ENCODE peak calls at places on chromosome 2, in nine cellular contexts. One of them, this sample, is unnamed.

GRCh38 chr2:150783896-150784295 is 296.4 kb upstream of the RND3 start:
- DNase-seq in IMR-90: no peak
- DNase-seq in tibial artery: no peak
- DNase-seq in A549: no peak
- DNase-seq in K562: no peak
- DNase-seq in fibroblast of lung: no peak
- DNase-seq in fibroblast of mammary gland: no peak
- DNase-seq in heart right ventricle: no peak
- DNase-seq in mucosa of descending colon: no peak
- DNase-seq in this sample: no peak

GRCh38 chr2:94960266-94960665 is 65.2 kb upstream of the MAL start:
- DNase-seq in IMR-90: no peak
- DNase-seq in tibial artery: no peak
- DNase-seq in A549: no peak
- DNase-seq in K562: no peak
- DNase-seq in fibroblast of lung: no peak
- DNase-seq in fibroblast of mammary gland: no peak
- DNase-seq in heart right ventricle: no peak
- DNase-seq in mucosa of descending colon: no peak
- DNase-seq in this sample: no peak

GRCh38 chr2:65504201-65504600 is 71.8 kb upstream of the SPRED2 start:
- DNase-seq in IMR-90: no peak
- DNase-seq in tibial artery: no peak
- DNase-seq in A549: no peak
- DNase-seq in K562: no peak
- DNase-seq in fibroblast of lung: no peak
- DNase-seq in fibroblast of mammary gland: no peak
- DNase-seq in heart right ventricle: no peak
- DNase-seq in mucosa of descending colon: no peak
- DNase-seq in this sample: no peak

GRCh38 chr2:165720526-165720925 is 73.5 kb downstream of the GALNT3 start:
- DNase-seq in IMR-90: peak; percentile 75
- DNase-seq in tibial artery: no peak
- DNase-seq in A549: no peak
- DNase-seq in K562: no peak
- DNase-seq in fibroblast of lung: peak; percentile 98
- DNase-seq in fibroblast of mammary gland: peak; percentile 82
- DNase-seq in heart right ventricle: no peak
- DNase-seq in mucosa of descending colon: no peak
- DNase-seq in this sample: no peak

GRCh38 chr2:96868555-96869280 is 1.2 kb downstream of the SEMA4C start:
- DNase-seq in IMR-90: peak; percentile 91
- DNase-seq in tibial artery: peak; percentile 94
- DNase-seq in A549: peak; percentile 87
- DNase-seq in K562: peak; percentile 92
- DNase-seq in fibroblast of lung: peak; percentile 90
- DNase-seq in fibroblast of mammary gland: peak; percentile 86
- DNase-seq in heart right ventricle: peak; percentile 93
- DNase-seq in mucosa of descending colon: peak; percentile 82
- DNase-seq in this sample: peak; percentile 46

GRCh38 chr2:1817256-1818127 is 73.2 kb upstream of the PXDN start:
- DNase-seq in IMR-90: peak; percentile 98
- DNase-seq in tibial artery: peak; percentile 93
- DNase-seq in A549: peak; percentile 48
- DNase-seq in K562: peak; percentile 90
- DNase-seq in fibroblast of lung: peak; percentile 97
- DNase-seq in fibroblast of mammary gland: peak; percentile 97
- DNase-seq in heart right ventricle: peak; percentile 89
- DNase-seq in mucosa of descending colon: peak; percentile 76
- DNase-seq in this sample: no peak

GRCh38 chr2:150274108-150274507 is 213.4 kb downstream of the RND3 start:
- DNase-seq in IMR-90: peak; percentile 56
- DNase-seq in tibial artery: no peak
- DNase-seq in A549: no peak
- DNase-seq in K562: no peak
- DNase-seq in fibroblast of lung: peak; percentile 50
- DNase-seq in fibroblast of mammary gland: peak; percentile 81
- DNase-seq in heart right ventricle: no peak
- DNase-seq in mucosa of descending colon: no peak
- DNase-seq in this sample: no peak

GRCh38 chr2:104378853-104379374 is 475.0 kb upstream of the POU3F3 start:
- DNase-seq in IMR-90: no peak
- DNase-seq in tibial artery: no peak
- DNase-seq in A549: peak; percentile 26
- DNase-seq in K562: no peak
- DNase-seq in fibroblast of lung: peak; percentile 72
- DNase-seq in fibroblast of mammary gland: no peak
- DNase-seq in heart right ventricle: peak; percentile 15
- DNase-seq in mucosa of descending colon: peak; percentile 59
- DNase-seq in this sample: no peak

DNA sequence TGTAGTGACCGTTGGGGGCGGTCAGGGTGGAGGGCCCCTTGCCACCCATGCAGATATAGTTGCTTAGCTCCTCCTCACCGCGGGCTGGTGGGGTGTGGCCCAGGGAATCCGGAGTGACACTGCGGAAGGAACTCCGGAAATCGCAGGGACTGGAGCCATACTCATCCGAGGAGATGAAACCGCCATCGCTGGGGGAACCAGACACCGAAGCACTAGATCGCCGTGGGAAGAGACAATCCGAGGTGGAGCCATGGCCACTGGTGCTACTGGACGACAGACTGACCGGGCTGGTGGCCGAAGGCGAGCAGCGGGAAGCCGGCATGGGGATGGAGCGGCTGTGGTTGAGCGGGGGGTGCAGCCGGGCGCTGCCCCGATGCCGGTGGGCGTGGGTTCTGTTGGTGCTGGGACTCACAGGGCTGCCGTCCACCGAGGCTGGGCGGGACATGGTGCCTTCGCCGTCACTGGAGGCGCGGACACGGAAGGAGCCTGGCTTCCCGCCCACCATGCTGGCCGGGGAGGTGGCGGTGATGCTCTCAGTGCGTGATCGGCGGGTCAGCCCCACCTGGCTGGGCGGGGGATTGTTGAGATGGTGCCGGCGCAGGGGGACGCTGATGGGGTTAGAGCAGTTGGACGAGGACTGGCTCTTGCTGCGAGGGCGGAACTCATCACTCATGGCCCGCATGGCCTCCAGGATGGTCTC is 2.2 kb downstream of the IRS1 start:
- DNase-seq in IMR-90: peak; percentile 75
- DNase-seq in tibial artery: no peak
- DNase-seq in A549: no peak
- DNase-seq in K562: no peak
- DNase-seq in fibroblast of lung: no peak
- DNase-seq in fibroblast of mammary gland: peak; percentile 58
- DNase-seq in heart right ventricle: peak; percentile 17
- DNase-seq in mucosa of descending colon: peak; percentile 22
- DNase-seq in this sample: no peak
- H3K4me3 ChIP-seq in IMR-90: peak overlapping the region; percentile 78
- H3K4me3 ChIP-seq in tibial artery: peak overlapping the region; percentile 92
- H3K4me3 ChIP-seq in A549: peak overlapping the region; percentile 80
- H3K4me3 ChIP-seq in K562: no peak overlapping the region
- H3K4me3 ChIP-seq in fibroblast of lung: peak overlapping the region; percentile 96
- H3K4me3 ChIP-seq in fibroblast of mammary gland: peak overlapping the region; percentile 76
- H3K4me3 ChIP-seq in heart right ventricle: peak overlapping the region; percentile 85
- H3K4me3 ChIP-seq in mucosa of descending colon: no peak overlapping the region
- H3K4me3 ChIP-seq in this sample: no peak overlapping the region

GRCh38 chr2:132586835-132587234 is 83.2 kb downstream of the LYPD1 start:
- DNase-seq in IMR-90: no peak
- DNase-seq in tibial artery: no peak
- DNase-seq in A549: no peak
- DNase-seq in K562: no peak
- DNase-seq in fibroblast of lung: no peak
- DNase-seq in fibroblast of mammary gland: no peak
- DNase-seq in heart right ventricle: no peak
- DNase-seq in mucosa of descending colon: no peak
- DNase-seq in this sample: no peak

GRCh38 chr2:132589966-132590365 is 80.0 kb downstream of the LYPD1 start:
- DNase-seq in IMR-90: no peak
- DNase-seq in tibial artery: no peak
- DNase-seq in A549: no peak
- DNase-seq in K562: no peak
- DNase-seq in fibroblast of lung: peak; percentile 14
- DNase-seq in fibroblast of mammary gland: no peak
- DNase-seq in heart right ventricle: no peak
- DNase-seq in mucosa of descending colon: no peak
- DNase-seq in this sample: no peak

GRCh38 chr2:132585982-132586608 is 83.9 kb downstream of the LYPD1 start:
- DNase-seq in IMR-90: no peak
- DNase-seq in tibial artery: no peak
- DNase-seq in A549: no peak
- DNase-seq in K562: no peak
- DNase-seq in fibroblast of lung: no peak
- DNase-seq in fibroblast of mammary gland: no peak
- DNase-seq in heart right ventricle: no peak
- DNase-seq in mucosa of descending colon: no peak
- DNase-seq in this sample: no peak

GRCh38 chr2:132589060-132589765 is 80.8 kb downstream of the LYPD1 start:
- DNase-seq in IMR-90: no peak
- DNase-seq in tibial artery: no peak
- DNase-seq in A549: no peak
- DNase-seq in K562: no peak
- DNase-seq in fibroblast of lung: no peak
- DNase-seq in fibroblast of mammary gland: no peak
- DNase-seq in heart right ventricle: no peak
- DNase-seq in mucosa of descending colon: no peak
- DNase-seq in this sample: no peak

DNA sequence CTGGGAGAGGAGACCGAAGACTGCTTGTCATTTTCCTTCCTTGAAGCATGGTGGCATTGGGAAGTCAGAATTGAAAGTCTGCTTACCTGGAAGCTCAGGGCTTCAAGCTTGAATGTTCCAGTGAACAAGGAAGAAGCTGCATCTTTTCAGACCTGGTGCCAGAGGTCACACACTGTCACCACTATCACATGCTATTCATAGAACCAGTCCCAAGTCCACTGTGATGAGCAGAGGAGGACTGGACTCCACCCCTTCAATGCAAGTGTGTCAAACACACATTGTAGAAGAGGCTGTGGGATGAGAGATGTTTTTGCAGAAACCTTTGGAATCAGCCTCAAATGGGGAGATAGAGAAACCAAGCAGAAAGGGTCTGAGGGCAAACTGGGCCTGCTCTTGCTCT is 81.4 kb downstream of the LYPD1 start:
- DNase-seq in IMR-90: no peak
- DNase-seq in tibial artery: no peak
- DNase-seq in A549: no peak
- DNase-seq in K562: no peak
- DNase-seq in fibroblast of lung: no peak
- DNase-seq in fibroblast of mammary gland: no peak
- DNase-seq in heart right ventricle: no peak
- DNase-seq in mucosa of descending colon: peak; percentile 38
- DNase-seq in this sample: no peak
- TF ChIP-seq CTCF in IMR-90: no peak
- TF ChIP-seq CTCF in tibial artery: no peak
- TF ChIP-seq CTCF in A549: no peak
- TF ChIP-seq CTCF in K562: no peak
- TF ChIP-seq CTCF in fibroblast of lung: no peak
- TF ChIP-seq CTCF in fibroblast of mammary gland: no peak
- TF ChIP-seq CTCF in heart right ventricle: no peak
- TF ChIP-seq CTCF in mucosa of descending colon: no peak
- TF ChIP-seq CTCF in this sample: no peak

DNA sequence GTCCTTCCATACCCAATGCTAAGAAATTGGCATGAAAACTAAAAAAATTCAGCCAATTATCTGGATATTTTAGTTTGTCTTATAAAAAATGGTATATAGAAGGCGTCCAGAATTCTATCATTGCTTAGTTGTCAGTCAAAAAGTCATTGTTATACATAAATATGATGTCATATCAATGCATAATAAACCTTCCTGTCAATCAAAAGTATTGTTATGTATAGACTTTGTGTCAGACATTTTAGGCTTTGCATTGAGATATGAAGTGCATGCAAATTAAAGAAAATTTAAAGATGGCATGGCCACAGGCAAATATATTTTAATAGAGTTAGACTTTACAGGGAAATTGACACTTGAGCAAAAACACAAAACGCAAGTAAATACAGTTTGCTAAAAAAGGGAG is 173.4 kb upstream of the FANCL start:
- DNase-seq in IMR-90: no peak
- DNase-seq in tibial artery: no peak
- DNase-seq in A549: no peak
- DNase-seq in K562: no peak
- DNase-seq in fibroblast of lung: no peak
- DNase-seq in fibroblast of mammary gland: no peak
- DNase-seq in heart right ventricle: no peak
- DNase-seq in mucosa of descending colon: no peak
- DNase-seq in this sample: no peak
- H3K4me3 ChIP-seq in IMR-90: no peak overlapping the region
- H3K4me3 ChIP-seq in tibial artery: no peak overlapping the region
- H3K4me3 ChIP-seq in A549: no peak overlapping the region
- H3K4me3 ChIP-seq in K562: no peak overlapping the region
- H3K4me3 ChIP-seq in fibroblast of lung: no peak overlapping the region
- H3K4me3 ChIP-seq in fibroblast of mammary gland: no peak overlapping the region
- H3K4me3 ChIP-seq in heart right ventricle: no peak overlapping the region
- H3K4me3 ChIP-seq in mucosa of descending colon: no peak overlapping the region
- H3K4me3 ChIP-seq in this sample: no peak overlapping the region

GRCh38 chr2:46298522-46299351 is 1.5 kb downstream of the EPAS1 start:
- DNase-seq in IMR-90: peak; percentile 47
- DNase-seq in tibial artery: peak; percentile 52
- DNase-seq in A549: peak; percentile 69
- DNase-seq in K562: peak; percentile 36
- DNase-seq in fibroblast of lung: peak; percentile 39
- DNase-seq in fibroblast of mammary gland: peak; percentile 54
- DNase-seq in heart right ventricle: peak; percentile 77
- DNase-seq in mucosa of descending colon: peak; percentile 62
- DNase-seq in this sample: no peak

GRCh38 chr2:46298272-46298521 is 990 bp downstream of the EPAS1 start:
- DNase-seq in IMR-90: no peak
- DNase-seq in tibial artery: peak; percentile 31
- DNase-seq in A549: no peak
- DNase-seq in K562: no peak
- DNase-seq in fibroblast of lung: no peak
- DNase-seq in fibroblast of mammary gland: no peak
- DNase-seq in heart right ventricle: no peak
- DNase-seq in mucosa of descending colon: no peak
- DNase-seq in this sample: no peak

GRCh38 chr2:46297546-46298271 is 502 bp downstream of the EPAS1 start:
- DNase-seq in IMR-90: no peak
- DNase-seq in tibial artery: peak; percentile 64
- DNase-seq in A549: peak; percentile 74
- DNase-seq in K562: peak; percentile 87
- DNase-seq in fibroblast of lung: no peak
- DNase-seq in fibroblast of mammary gland: no peak
- DNase-seq in heart right ventricle: peak; percentile 78
- DNase-seq in mucosa of descending colon: peak; percentile 91
- DNase-seq in this sample: no peak

GRCh38 chr2:46296216-46296839 is 879 bp upstream of the EPAS1 start:
- DNase-seq in IMR-90: no peak
- DNase-seq in tibial artery: peak; percentile 69
- DNase-seq in A549: peak; percentile 43
- DNase-seq in K562: no peak
- DNase-seq in fibroblast of lung: no peak
- DNase-seq in fibroblast of mammary gland: no peak
- DNase-seq in heart right ventricle: peak; percentile 63
- DNase-seq in mucosa of descending colon: peak; percentile 61
- DNase-seq in this sample: no peak

DNA sequence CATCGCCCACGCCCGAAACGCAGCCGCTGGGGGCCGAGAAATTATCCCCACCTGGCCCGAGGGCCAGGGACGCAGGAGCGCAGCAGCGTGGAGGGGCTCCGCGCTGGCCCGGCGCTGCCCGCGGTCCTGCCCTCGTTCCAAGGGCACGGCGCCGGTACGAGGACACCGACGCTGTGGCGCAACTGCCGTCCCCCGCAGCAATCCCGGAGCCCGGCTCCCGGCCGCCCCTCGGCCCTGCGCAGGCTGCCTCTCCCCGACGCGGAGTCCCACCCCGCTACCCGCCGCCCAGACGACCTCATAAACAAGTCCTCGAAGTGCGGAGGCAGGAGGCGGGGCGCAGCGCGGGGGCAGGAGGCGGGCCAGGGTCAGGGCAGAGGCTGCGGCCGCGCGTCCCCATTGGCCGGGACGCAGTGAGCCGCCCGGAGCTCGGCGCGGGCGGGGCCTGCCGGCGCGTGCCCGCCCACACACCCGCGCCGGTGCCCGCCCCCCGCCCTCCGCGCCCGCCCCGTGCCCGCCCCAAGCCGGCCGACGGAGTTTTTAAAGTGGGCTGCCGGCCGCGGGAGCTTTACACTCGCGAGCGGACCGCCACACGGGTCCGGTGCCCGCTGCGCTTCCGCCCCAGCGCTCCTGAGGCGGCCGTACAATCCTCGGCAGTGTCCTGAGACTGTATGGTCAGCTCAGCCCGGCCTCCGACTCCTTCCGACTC is at the start of gene EPAS1:
- DNase-seq in IMR-90: peak; percentile 76
- DNase-seq in tibial artery: peak; percentile 97
- DNase-seq in A549: peak; percentile 89
- DNase-seq in K562: peak; percentile 99
- DNase-seq in fibroblast of lung: peak; percentile 75
- DNase-seq in fibroblast of mammary gland: peak; percentile 82
- DNase-seq in heart right ventricle: peak; percentile 98
- DNase-seq in mucosa of descending colon: peak; percentile 95
- DNase-seq in this sample: peak; percentile 22
- TF ChIP-seq CTCF in IMR-90: no peak
- TF ChIP-seq CTCF in tibial artery: no peak
- TF ChIP-seq CTCF in A549: no peak
- TF ChIP-seq CTCF in K562: no peak
- TF ChIP-seq CTCF in fibroblast of lung: no peak
- TF ChIP-seq CTCF in fibroblast of mammary gland: no peak
- TF ChIP-seq CTCF in heart right ventricle: no peak
- TF ChIP-seq CTCF in mucosa of descending colon: no peak
- TF ChIP-seq CTCF in this sample: no peak

This sample was measured in GM12864.